ENCODE peak calls at places on chromosomes 4 and X, in six cellular contexts. U, G, T, I, C and F are unnamed samples.

GRCh38 chr4:184329235-184330007 is 111.7 kb upstream of the ENPP6 start:
- DNase-seq in U (no peak), G (no peak), T (no peak), I (peak), C (no peak), F (no peak)

GRCh38 chrX:63930140-63930539 is 145.1 kb upstream of the ARHGEF9 start:
- DNase-seq in U (peak), G (no peak), T (peak), I (peak), C (no peak), F (no peak)

GRCh38 chrX:118928126-118928525 is 46.3 kb upstream of the LONRF3 start:
- DNase-seq in U (no peak), G (no peak), T (no peak), I (peak), C (no peak), F (no peak)

GRCh38 chr4:78758105-78758504 is 18.0 kb upstream of the BMP2K start:
- DNase-seq in U (no peak), G (no peak), T (no peak), I (no peak), C (no peak), F (no peak)

GRCh38 chr4:88002786-88003185 is 4.6 kb upstream of the PKD2 start:
- DNase-seq in U (no peak), G (no peak), T (no peak), I (no peak), C (peak), F (peak)

GRCh38 chr4:80097395-80098177 is 24.6 kb upstream of the ANTXR2 start:
- DNase-seq in U (no peak), G (peak), T (no peak), I (peak), C (peak), F (peak)

GRCh38 chrX:143669395-143669794 is 33.5 kb upstream of the SLITRK4 start:
- DNase-seq in U (peak), G (no peak), T (peak), I (peak), C (no peak), F (no peak)

GRCh38 chr4:136691607-136692006 is 840.7 kb downstream of the PCDH18 start:
- DNase-seq in U (no peak), G (no peak), T (no peak), I (no peak), C (no peak), F (no peak)

GRCh38 chr4:54909964-54910363 is 215.4 kb downstream of the KDR start:
- DNase-seq in U (no peak), G (no peak), T (no peak), I (no peak), C (no peak), F (no peak)

GRCh38 chr4:126897038-126897437 is 735.7 kb upstream of the INTU start:
- DNase-seq in U (no peak), G (no peak), T (no peak), I (no peak), C (no peak), F (no peak)

GRCh38 chrX:110032534-110033161 is 29.7 kb downstream of the TMEM164 start:
- DNase-seq in U (no peak), G (no peak), T (no peak), I (peak), C (no peak), F (no peak)

GRCh38 chr4:128635141-128635911 is 174.2 kb upstream of the JADE1 start:
- DNase-seq in U (peak), G (peak), T (no peak), I (no peak), C (peak), F (peak)

GRCh38 chrX:9535101-9535500 is 70.2 kb downstream of the TBL1X start:
- DNase-seq in U (no peak), G (no peak), T (no peak), I (no peak), C (no peak), F (no peak)

GRCh38 chrX:72128881-72129280 is 2.8 kb downstream of the RTL5 start:
- DNase-seq in U (peak), G (no peak), T (peak), I (peak), C (no peak), F (no peak)

GRCh38 chr4:30904593-30904992 is 184.4 kb downstream of the PCDH7 start:
- DNase-seq in U (no peak), G (no peak), T (no peak), I (no peak), C (no peak), F (no peak)

GRCh38 chrX:93977641-93978040 is 303.6 kb downstream of the FAM133A start:
- DNase-seq in U (no peak), G (no peak), T (no peak), I (no peak), C (no peak), F (no peak)

GRCh38 chrX:6325437-6325836 is 96.8 kb upstream of the NLGN4X start:
- DNase-seq in U (no peak), G (peak), T (peak), I (no peak), C (no peak), F (no peak)

GRCh38 chr4:118154643-118155042 is 120.4 kb downstream of the NDST3 start:
- DNase-seq in U (no peak), G (no peak), T (no peak), I (no peak), C (peak), F (peak)

GRCh38 chr4:42143996-42144395 is 8.5 kb downstream of the BEND4 start:
- DNase-seq in U (no peak), G (no peak), T (no peak), I (no peak), C (no peak), F (no peak)

GRCh38 chrX:29299689-29300088 is 712.4 kb downstream of the IL1RAPL1 start:
- DNase-seq in U (no peak), G (no peak), T (no peak), I (peak), C (peak), F (peak)

GRCh38 chr4:186740822-186741221 is 17.2 kb upstream of the FAT1 start:
- DNase-seq in U (no peak), G (no peak), T (no peak), I (no peak), C (peak), F (peak)

GRCh38 chr4:182418054-182418734 is 175.0 kb downstream of the TENM3 start:
- DNase-seq in U (no peak), G (no peak), T (no peak), I (no peak), C (no peak), F (no peak)

GRCh38 chr4:52998413-52998812 is 136.3 kb downstream of the RASL11B start:
- DNase-seq in U (no peak), G (no peak), T (no peak), I (no peak), C (no peak), F (no peak)

GRCh38 chr4:151035321-151035720 is 20.2 kb upstream of the LRBA start:
- DNase-seq in U (no peak), G (peak), T (peak), I (peak), C (no peak), F (no peak)

GRCh38 chr4:144363890-144364289 is 223.4 kb upstream of the GYPA start:
- DNase-seq in U (no peak), G (no peak), T (no peak), I (no peak), C (no peak), F (no peak)

GRCh38 chrX:45233541-45233940 is 32.9 kb upstream of the DIPK2B start:
- DNase-seq in U (no peak), G (no peak), T (no peak), I (no peak), C (no peak), F (no peak)

GRCh38 chr4:125283702-125284279 is 31.0 kb upstream of the FAT4 start:
- DNase-seq in U (peak), G (no peak), T (peak), I (peak), C (peak), F (peak)

GRCh38 chr4:100269446-100269845 is 79.2 kb upstream of the DDIT4L start:
- DNase-seq in U (no peak), G (no peak), T (no peak), I (no peak), C (no peak), F (no peak)

GRCh38 chr4:133711817-133712216 is 489.8 kb downstream of the PABPC4L start:
- DNase-seq in U (no peak), G (peak), T (peak), I (no peak), C (peak), F (peak)

GRCh38 chr4:37008199-37008598 is 236.3 kb upstream of the NWD2 start:
- DNase-seq in U (no peak), G (peak), T (no peak), I (peak), C (peak), F (no peak)

DNA sequence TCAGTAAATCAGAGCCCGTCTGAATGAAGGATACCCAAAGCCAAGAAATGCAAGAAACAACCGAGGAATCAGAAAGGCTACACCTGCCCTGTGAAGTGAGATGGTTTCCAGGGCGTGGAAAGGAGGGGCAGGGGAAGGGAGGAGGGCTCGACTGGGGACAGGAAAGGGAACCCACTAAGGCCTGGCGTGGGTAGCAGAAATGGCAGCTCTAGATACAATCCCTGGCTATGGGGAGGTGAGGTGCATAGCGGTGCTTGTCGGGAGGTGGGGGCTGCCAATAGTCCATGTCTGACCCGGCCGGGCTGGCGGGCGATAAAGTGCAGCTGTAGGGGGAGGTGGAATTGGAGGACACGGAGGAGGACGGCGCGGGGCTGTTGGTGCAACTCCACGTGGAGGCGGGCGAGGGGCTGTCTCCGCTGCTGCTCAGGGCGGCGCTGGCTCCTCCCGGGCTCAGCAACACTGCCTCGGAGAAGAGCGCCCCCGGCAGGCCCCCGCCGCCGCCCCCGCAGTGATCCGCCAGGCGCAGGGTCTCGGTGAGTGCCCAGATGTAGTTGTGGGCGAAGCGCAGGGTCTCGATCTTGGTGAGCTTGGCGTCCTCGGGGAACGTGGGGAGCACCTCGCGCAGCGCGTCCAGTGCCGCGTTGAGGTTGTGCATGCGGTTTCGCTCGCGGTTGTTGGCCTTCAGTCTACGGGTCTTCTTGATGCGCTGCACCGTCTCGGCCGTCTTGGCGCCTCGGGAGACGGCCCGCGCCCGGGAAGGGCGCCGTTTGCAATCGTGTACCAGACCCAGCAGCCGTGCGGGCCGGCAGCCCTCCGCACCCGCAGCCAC is 1.3 kb downstream of the NEUROG2 start:
- DNase-seq in U (peak), G (no peak), T (peak), I (no peak), C (no peak), F (no peak)
- TF ChIP-seq CTCF in U (peak), G (no peak), T (peak), I (no peak), C (no peak), F (no peak)

GRCh38 chr4:190018201-190018920 is 8.7 kb downstream of the FRG2 start:
- DNase-seq in U (no peak), G (no peak), T (peak), I (no peak), C (no peak), F (no peak)

GRCh38 chr4:190016369-190017289 is 10.4 kb downstream of the FRG2 start:
- DNase-seq in U (peak), G (no peak), T (no peak), I (no peak), C (no peak), F (no peak)

GRCh38 chr4:190014771-190015537 is 12.1 kb downstream of the FRG2 start:
- DNase-seq in U (peak), G (no peak), T (peak), I (no peak), C (no peak), F (no peak)

GRCh38 chr4:190017357-190018200 is 9.5 kb downstream of the FRG2 start:
- DNase-seq in U (peak), G (no peak), T (peak), I (no peak), C (no peak), F (no peak)

GRCh38 chr4:190015538-190016368 is 11.3 kb downstream of the FRG2 start:
- DNase-seq in U (peak), G (no peak), T (peak), I (no peak), C (no peak), F (no peak)
- TF ChIP-seq EZH2 in U (peak), G (no peak), T (peak), I (no peak), C (peak), F (peak)

GRCh38 chrX:153763989-153764755 is at the start of gene PLXNB3:
- DNase-seq in U (peak), G (peak), T (peak), I (peak), C (peak), F (peak)

GRCh38 chrX:153763298-153763932 is 634 bp upstream of the PLXNB3 start:
- DNase-seq in U (no peak), G (no peak), T (no peak), I (no peak), C (no peak), F (no peak)

GRCh38 chrX:153765138-153766079 is 1.4 kb downstream of the PLXNB3 start:
- DNase-seq in U (no peak), G (peak), T (no peak), I (no peak), C (peak), F (no peak)

GRCh38 chrX:153766098-153766817 is 2.2 kb downstream of the PLXNB3 start:
- DNase-seq in U (peak), G (peak), T (no peak), I (peak), C (peak), F (peak)

DNA sequence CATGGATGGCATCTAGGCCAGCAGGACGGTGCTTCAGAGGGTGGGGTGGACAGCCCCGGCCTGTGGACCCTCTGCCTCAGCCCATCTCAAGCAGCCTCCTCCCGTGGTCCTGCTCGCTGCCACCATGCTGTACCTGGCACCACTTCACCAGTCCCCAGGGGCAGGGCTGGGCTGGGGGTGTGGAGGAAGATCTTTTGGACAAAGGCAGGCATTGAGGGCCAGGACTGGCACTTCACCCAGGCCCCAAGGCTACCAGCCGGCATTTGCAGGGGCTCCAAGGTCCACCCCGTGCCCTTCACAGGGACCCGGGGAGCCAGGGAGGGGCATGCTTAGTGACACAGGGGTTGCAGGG is 713 bp downstream of the PLXNB3 start:
- DNase-seq in U (no peak), G (no peak), T (no peak), I (no peak), C (no peak), F (no peak)
- H3K27ac ChIP-seq in U (no peak), G (no peak), T (no peak), I (peak), C (no peak), F (no peak)

GRCh38 chr4:140012688-140013087 is 141.3 kb downstream of the MAML3 start:
- DNase-seq in U (peak), G (peak), T (peak), I (peak), C (peak), F (peak)
- TF ChIP-seq CTCF in U (peak), G (peak), T (peak), I (peak), C (peak), F (peak)

GRCh38 chrX:100409316-100410082 is 574 bp downstream of the PCDH19 start:
- DNase-seq in U (peak), G (no peak), T (peak), I (no peak), C (peak), F (no peak)
- TF ChIP-seq EZH2 in U (peak), G (no peak), T (peak), I (no peak), C (no peak), F (no peak)

GRCh38 chr4:169100656-169101055 is 90.6 kb upstream of the CBR4 start:
- DNase-seq in U (peak), G (no peak), T (no peak), I (no peak), C (no peak), F (no peak)
- H3K27ac ChIP-seq in U (peak), G (no peak), T (no peak), I (no peak), C (no peak), F (no peak)

GRCh38 chr4:109332926-109333464 is 30.5 kb upstream of the COL25A1 start:
- DNase-seq in U (peak), G (no peak), T (peak), I (no peak), C (no peak), F (no peak)
- TF ChIP-seq CTCF in U (peak), G (no peak), T (peak), I (peak), C (peak), F (no peak)

DNA sequence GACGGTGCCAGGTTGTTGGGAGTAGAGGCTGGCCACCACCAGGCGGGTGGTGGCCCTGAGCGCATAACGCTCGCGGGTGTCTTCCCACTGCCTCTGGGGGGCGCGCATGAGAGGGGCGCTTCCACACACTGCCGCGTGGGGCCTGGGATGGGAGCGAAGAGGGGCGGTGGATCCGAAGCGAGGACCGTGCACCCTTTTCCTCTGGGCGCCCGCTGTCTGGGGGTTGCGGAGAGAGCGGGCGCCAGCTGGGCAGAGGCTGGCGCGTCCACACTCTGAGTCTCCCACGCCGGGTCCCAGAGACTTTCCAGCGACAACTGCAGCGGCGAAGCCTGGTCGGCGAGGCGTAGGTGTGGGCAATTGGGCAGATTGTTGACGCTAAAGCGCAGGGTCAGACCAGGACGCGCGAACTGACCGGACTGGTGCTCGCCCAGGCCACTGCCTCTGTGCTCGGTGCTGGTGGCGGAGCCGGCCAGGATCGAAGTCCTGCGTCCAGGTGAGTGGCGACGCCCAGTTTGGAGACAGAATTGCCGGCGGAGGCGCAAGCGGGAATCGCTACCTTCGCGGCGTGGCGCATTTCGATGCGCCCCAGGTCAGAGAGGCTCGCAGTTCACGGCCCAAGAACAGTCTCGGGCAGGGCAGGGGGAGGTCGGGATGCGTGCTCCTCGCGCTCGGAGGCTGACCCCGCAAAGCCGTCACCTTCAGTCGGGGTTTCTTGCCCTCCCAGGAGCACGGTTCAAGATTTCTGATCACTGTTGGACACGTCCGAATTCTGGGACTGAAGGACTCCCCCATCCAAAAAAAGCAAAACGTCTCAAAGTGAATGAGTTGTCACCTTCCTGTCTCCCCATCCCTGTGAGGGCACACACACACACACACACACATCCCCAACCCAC is 2.6 kb upstream of the HMX1 start:
- DNase-seq in U (peak), G (no peak), T (no peak), I (no peak), C (no peak), F (no peak)
- TF ChIP-seq EZH2 in U (peak), G (no peak), T (peak), I (no peak), C (no peak), F (no peak)

GRCh38 chr4:139658983-139659382 is 6.6 kb upstream of the MGST2 start:
- DNase-seq in U (no peak), G (no peak), T (no peak), I (no peak), C (no peak), F (no peak)
- H3K27ac ChIP-seq in U (no peak), G (no peak), T (no peak), I (no peak), C (no peak), F (no peak)

GRCh38 chrX:42615161-42615563 is 162.8 kb downstream of the PPP1R2C start:
- DNase-seq in U (peak), G (no peak), T (peak), I (peak), C (no peak), F (no peak)
- TF ChIP-seq CTCF in U (peak), G (no peak), T (peak), I (peak), C (no peak), F (no peak)